ENCODE peak calls at places on chromosome 15, in five cellular contexts. M, K, Y, X and P are unnamed samples.

GRCh38 chr15:28913171-28913765 is 27.5 kb downstream of the APBA2 start:
- DNase-seq in M (no peak), K (no peak), Y (no peak), X (no peak), P (peak)

GRCh38 chr15:83971967-83972366 is 263.6 kb upstream of the GOLGA6L4 start:
- DNase-seq in M (no peak), K (no peak), Y (no peak), X (no peak), P (no peak)

GRCh38 chr15:67813104-67813634 is 12.1 kb upstream of the SKOR1 start:
- DNase-seq in M (no peak), K (peak), Y (no peak), X (no peak), P (no peak)

GRCh38 chr15:31504462-31504839 is 177.8 kb downstream of the KLF13 start:
- DNase-seq in M (no peak), K (no peak), Y (no peak), X (peak), P (no peak)

GRCh38 chr15:32859246-32859645 is 141.4 kb downstream of the GREM1 start:
- DNase-seq in M (no peak), K (no peak), Y (no peak), X (no peak), P (no peak)

GRCh38 chr15:100890059-100890720 is 10.6 kb downstream of the ALDH1A3 start:
- DNase-seq in M (no peak), K (no peak), Y (no peak), X (no peak), P (no peak)

GRCh38 chr15:60423540-60423939 is 25.8 kb upstream of the ANXA2 start:
- DNase-seq in M (no peak), K (no peak), Y (peak), X (no peak), P (no peak)

GRCh38 chr15:33008284-33009011 is 186.1 kb downstream of the FMN1 start:
- DNase-seq in M (no peak), K (no peak), Y (no peak), X (no peak), P (no peak)

GRCh38 chr15:69997701-69998273 is 99.9 kb downstream of the TLE3 start:
- DNase-seq in M (no peak), K (no peak), Y (peak), X (peak), P (no peak)

GRCh38 chr15:95416576-95416975 is 913.9 kb upstream of the NR2F2 start:
- DNase-seq in M (no peak), K (no peak), Y (no peak), X (no peak), P (no peak)

GRCh38 chr15:48285329-48286214 is 45.7 kb upstream of the DUT start:
- DNase-seq in M (no peak), K (no peak), Y (peak), X (peak), P (peak)

GRCh38 chr15:27492021-27492621 is 521.1 kb downstream of the GABRG3 start:
- DNase-seq in M (no peak), K (no peak), Y (no peak), X (no peak), P (no peak)

GRCh38 chr15:101024709-101025108 is 105.6 kb downstream of the LRRK1 start:
- DNase-seq in M (no peak), K (no peak), Y (no peak), X (no peak), P (peak)

GRCh38 chr15:50911001-50911400 is 2.5 kb downstream of the AP4E1 start:
- DNase-seq in M (no peak), K (no peak), Y (no peak), X (no peak), P (no peak)

GRCh38 chr15:89903858-89904130 is 9.0 kb downstream of the ARPIN start:
- DNase-seq in M (no peak), K (no peak), Y (no peak), X (no peak), P (no peak)

GRCh38 chr15:89433686-89434085 is 62.7 kb downstream of the RHCG start:
- DNase-seq in M (no peak), K (no peak), Y (no peak), X (no peak), P (no peak)

GRCh38 chr15:73564255-73564654 is 68.9 kb downstream of the NPTN start:
- DNase-seq in M (no peak), K (no peak), Y (peak), X (no peak), P (no peak)

GRCh38 chr15:92277776-92278175 is 115.9 kb upstream of the ST8SIA2 start:
- DNase-seq in M (no peak), K (no peak), Y (peak), X (no peak), P (peak)

GRCh38 chr15:41336549-41336948 is 3.9 kb downstream of the NUSAP1 start:
- DNase-seq in M (no peak), K (no peak), Y (no peak), X (no peak), P (peak)

GRCh38 chr15:41331281-41331680 is 1.1 kb downstream of the OIP5 start:
- DNase-seq in M (no peak), K (no peak), Y (no peak), X (no peak), P (no peak)

GRCh38 chr15:41334293-41335120 is 1.8 kb downstream of the NUSAP1 start:
- DNase-seq in M (no peak), K (no peak), Y (no peak), X (no peak), P (no peak)

GRCh38 chr15:41331833-41332787 is at the start of gene OIP5:
- DNase-seq in M (peak), K (peak), Y (peak), X (peak), P (peak)

DNA sequence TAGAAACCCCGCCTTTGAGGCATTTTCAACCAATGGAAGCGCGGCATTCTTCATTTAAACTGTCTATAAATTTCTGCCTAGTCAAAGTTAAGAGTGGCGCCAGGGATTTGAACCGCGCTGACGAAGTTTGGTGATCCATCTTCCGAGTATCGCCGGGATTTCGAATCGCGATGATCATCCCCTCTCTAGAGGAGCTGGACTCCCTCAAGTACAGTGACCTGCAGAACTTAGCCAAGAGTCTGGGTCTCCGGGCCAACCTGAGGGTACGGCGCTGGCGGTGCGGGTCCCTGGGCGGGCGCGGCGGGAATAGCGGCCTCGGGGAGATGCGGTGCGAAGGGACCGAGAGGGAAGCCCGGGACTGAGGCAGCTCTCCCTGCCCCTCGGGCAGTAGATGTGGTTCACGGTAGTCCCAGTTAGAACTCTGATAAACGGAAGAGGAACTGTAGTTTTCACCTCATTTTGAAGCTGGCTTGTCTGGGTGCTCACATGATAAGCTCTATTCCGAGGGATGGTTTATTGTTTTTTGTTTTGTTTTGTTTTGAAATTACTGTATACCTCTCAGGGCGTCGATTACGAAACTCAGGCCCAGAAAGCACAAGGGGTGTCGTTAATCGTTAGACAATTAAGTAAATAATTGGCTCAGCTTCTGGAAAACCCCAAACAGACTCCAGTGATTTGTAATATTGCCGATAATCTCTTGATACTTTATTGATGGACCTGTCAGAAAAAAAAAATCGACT is at the start of gene NUSAP1:
- DNase-seq in M (no peak), K (no peak), Y (no peak), X (no peak), P (no peak)
- TF ChIP-seq POLR2A in M (no peak), K (peak), Y (peak), X (no peak), P (peak)

GRCh38 chr15:64090527-64090926 is 3.1 kb downstream of the CIAO2A start:
- DNase-seq in M (no peak), K (no peak), Y (no peak), X (no peak), P (no peak)
- H3K27ac ChIP-seq in M (no peak), K (peak), Y (no peak), X (no peak), P (peak)

DNA sequence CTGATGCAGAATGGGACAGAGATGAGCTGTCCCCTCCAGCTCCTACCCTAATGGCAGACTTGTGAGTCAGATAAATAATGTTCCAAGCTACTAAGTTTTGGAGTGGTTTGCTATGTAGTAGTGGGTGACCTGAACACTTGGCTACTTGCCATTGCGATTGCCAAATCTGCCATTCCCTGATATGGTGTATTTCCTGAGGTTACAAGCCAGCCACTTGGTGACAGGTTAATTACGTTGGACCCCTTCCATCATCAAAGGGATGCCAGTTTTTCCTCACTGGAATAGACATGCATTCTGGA is 33.6 kb downstream of the MORF4L1 start:
- DNase-seq in M (no peak), K (no peak), Y (no peak), X (peak), P (peak)
- TF ChIP-seq POLR2A in M (no peak), K (no peak), Y (no peak), X (no peak), P (no peak)

DNA sequence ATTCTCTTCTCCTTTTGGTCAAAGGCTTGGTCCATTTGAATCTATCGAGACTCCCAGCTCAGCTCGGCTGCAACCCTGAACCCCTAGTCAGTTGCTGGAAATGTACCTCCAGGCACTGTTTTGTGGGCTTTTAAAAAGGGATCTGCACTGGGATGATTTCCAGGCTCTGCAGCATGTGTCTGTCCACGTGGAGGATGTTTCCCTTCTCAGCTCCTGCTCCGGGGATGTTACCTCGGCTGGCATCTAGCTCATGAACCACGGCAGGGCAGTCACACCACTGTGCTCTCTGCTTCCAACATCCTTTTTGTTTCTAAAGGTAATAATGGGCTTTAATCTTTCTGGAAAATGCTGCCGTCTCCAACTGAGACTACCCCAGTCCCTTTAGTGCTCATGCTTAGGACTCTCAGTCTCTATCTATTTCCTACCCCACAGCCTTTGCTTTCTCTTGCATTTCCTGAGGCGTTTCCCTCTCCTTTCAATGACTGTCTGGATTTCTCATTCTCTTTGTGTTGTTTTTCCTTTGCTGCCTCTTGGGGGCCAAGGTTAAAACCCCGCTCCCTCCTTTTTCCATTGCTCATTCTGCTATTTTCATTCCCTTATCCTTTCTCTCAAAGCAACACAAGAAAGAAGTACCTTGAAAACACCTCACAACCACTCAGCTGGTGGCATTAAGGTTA is 42.9 kb upstream of the AKAP13 start:
- DNase-seq in M (no peak), K (no peak), Y (no peak), X (no peak), P (no peak)
- H3K27ac ChIP-seq in M (no peak), K (no peak), Y (no peak), X (no peak), P (no peak)

GRCh38 chr15:57496946-57497944 is 94.5 kb upstream of the MYZAP start:
- DNase-seq in M (no peak), K (peak), Y (no peak), X (peak), P (no peak)
- TF ChIP-seq POLR2A in M (no peak), K (peak), Y (no peak), X (no peak), P (no peak)

GRCh38 chr15:99170476-99171065 is 65.7 kb downstream of the SYNM start:
- DNase-seq in M (no peak), K (no peak), Y (no peak), X (no peak), P (no peak)
- H3K27ac ChIP-seq in M (peak), K (no peak), Y (no peak), X (peak), P (no peak)

GRCh38 chr15:41965441-41966413 is 6.6 kb downstream of the EHD4 start:
- DNase-seq in M (no peak), K (no peak), Y (no peak), X (peak), P (no peak)

GRCh38 chr15:41968738-41969137 is 3.6 kb downstream of the EHD4 start:
- DNase-seq in M (no peak), K (no peak), Y (no peak), X (no peak), P (no peak)

GRCh38 chr15:41966414-41966812 is 5.9 kb downstream of the EHD4 start:
- DNase-seq in M (no peak), K (no peak), Y (no peak), X (no peak), P (no peak)

GRCh38 chr15:41966920-41967465 is 5.4 kb downstream of the EHD4 start:
- DNase-seq in M (no peak), K (no peak), Y (no peak), X (peak), P (no peak)

DNA sequence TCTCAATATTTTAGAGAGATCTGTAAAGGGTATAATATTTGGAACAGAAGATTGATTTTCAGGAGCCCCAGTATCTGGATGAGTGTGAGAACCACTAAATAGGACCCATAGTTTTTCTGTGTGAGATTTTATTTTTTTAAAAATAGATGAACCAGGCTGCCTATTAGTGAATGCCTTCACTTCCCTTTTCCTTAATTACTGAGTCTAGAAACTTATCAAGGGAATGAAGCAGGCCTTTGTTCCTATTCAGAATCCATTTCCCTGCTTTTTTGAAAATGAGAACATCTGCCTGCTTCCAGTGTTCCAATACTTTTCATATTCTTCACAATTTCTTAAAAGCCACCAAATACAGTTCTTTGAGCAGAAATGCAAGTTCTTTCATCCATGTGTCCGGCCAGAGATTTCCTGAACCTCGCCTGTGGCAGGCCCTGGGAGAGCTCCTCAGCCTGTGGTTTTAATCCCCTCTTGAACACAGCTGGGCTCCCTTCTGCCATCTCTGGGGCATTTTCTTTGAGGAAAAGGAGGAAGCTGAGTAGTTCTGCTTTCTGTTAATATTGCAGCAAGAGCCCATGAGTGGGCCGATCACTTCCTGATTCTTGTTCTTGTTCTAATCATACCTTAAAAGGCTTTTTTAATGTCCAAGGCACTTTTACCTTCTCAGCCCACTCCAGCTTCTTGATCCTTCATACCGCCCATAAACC is 4.7 kb downstream of the EHD4 start:
- DNase-seq in M (no peak), K (no peak), Y (no peak), X (no peak), P (peak)
- TF ChIP-seq POLR2A in M (no peak), K (no peak), Y (no peak), X (no peak), P (no peak)